ENCODE peak calls at places on chromosomes 6 and 20, in six cellular contexts. C is lung microvascular endothelial cell, B is amygdala, T is NCI-H1105, L is activated gamma-delta T cell treated with Interleukin-2 at 50 U/mL for 16 hours, P is anterior cingulate cortex. Y is an unnamed sample.

GRCh38 chr20:59743767-59744485 is 139.6 kb downstream of the PHACTR3 start:
- DNase-seq in T (no peak), L (no peak), C (no peak), B (no peak), P (no peak), Y (no peak)

GRCh38 chr20:40683221-40683893 is 5.7 kb downstream of the MAFB start:
- DNase-seq in C (peak), T (no peak), L (no peak), P (no peak), B (no peak), Y (no peak)

GRCh38 chr6:69958978-69959377 is 92.6 kb downstream of the COL19A1 start:
- DNase-seq in L (no peak), P (no peak), B (no peak), C (no peak), T (no peak), Y (no peak)

GRCh38 chr6:20882014-20882413 is 347.8 kb downstream of the CDKAL1 start:
- DNase-seq in B (no peak), C (no peak), P (no peak), L (no peak), T (no peak), Y (no peak)

GRCh38 chr6:106125925-106126435 is 39.8 kb downstream of the PRDM1 start:
- DNase-seq in L (peak), C (no peak), B (no peak), T (no peak), P (no peak), Y (no peak)

GRCh38 chr6:21595265-21595950 is 1.9 kb downstream of the SOX4 start:
- DNase-seq in B (no peak), P (peak), C (peak), T (peak), L (peak), Y (no peak)

GRCh38 chr6:129966125-129966524 is 52.3 kb upstream of the L3MBTL3 start:
- DNase-seq in P (no peak), C (no peak), L (no peak), B (no peak), T (no peak), Y (no peak)

GRCh38 chr6:11911535-11911934 is 100.6 kb upstream of the HIVEP1 start:
- DNase-seq in T (no peak), L (no peak), C (no peak), P (no peak), B (no peak), Y (no peak)

GRCh38 chr6:101266063-101266462 is 127.4 kb upstream of the GRIK2 start:
- DNase-seq in L (no peak), P (no peak), C (no peak), T (no peak), B (no peak), Y (no peak)

GRCh38 chr20:1577906-1578305 is 20.4 kb upstream of the SIRPD start:
- DNase-seq in L (no peak), P (no peak), T (no peak), C (no peak), B (no peak), Y (no peak)

GRCh38 chr6:24667378-24667803 is 514 bp downstream of the ACOT13 start:
- DNase-seq in T (no peak), P (no peak), C (peak), B (no peak), L (no peak), Y (no peak)

GRCh38 chr20:20220137-20220536 is 147.8 kb upstream of the INSM1 start:
- DNase-seq in B (no peak), L (no peak), C (no peak), P (no peak), T (no peak), Y (no peak)

GRCh38 chr6:106716966-106717365 is 87.6 kb downstream of the QRSL1 start:
- DNase-seq in P (no peak), C (no peak), T (no peak), L (no peak), B (no peak), Y (no peak)

GRCh38 chr20:10282930-10283556 is 64.4 kb downstream of the SNAP25 start:
- DNase-seq in T (no peak), B (no peak), L (no peak), C (no peak), P (no peak), Y (no peak)

GRCh38 chr6:44727651-44728630 is 340.4 kb downstream of the CDC5L start:
- DNase-seq in B (no peak), L (no peak), P (no peak), T (peak), C (no peak), Y (no peak)

GRCh38 chr6:166415306-166415705 is 32.6 kb upstream of the MPC1 start:
- DNase-seq in C (no peak), T (no peak), L (peak), P (no peak), B (no peak), Y (no peak)

GRCh38 chr6:44966449-44967091 is 361.6 kb upstream of the RUNX2 start:
- DNase-seq in T (no peak), P (no peak), B (no peak), C (peak), L (no peak), Y (no peak)

GRCh38 chr6:52065621-52066020 is 21.8 kb downstream of the PKHD1 start:
- DNase-seq in B (no peak), P (no peak), L (no peak), C (no peak), T (no peak), Y (no peak)

GRCh38 chr6:69887026-69887425 is 20.7 kb downstream of the COL19A1 start:
- DNase-seq in T (no peak), B (no peak), P (no peak), L (no peak), C (no peak), Y (no peak)

GRCh38 chr6:138804986-138805385 is 9.1 kb downstream of the ECT2L start:
- DNase-seq in T (no peak), L (no peak), P (no peak), B (no peak), C (no peak), Y (no peak)

GRCh38 chr20:23235173-23236027 is 115.2 kb upstream of the NXT1 start:
- DNase-seq in T (no peak), L (no peak), P (no peak), C (peak), B (peak), Y (no peak)

GRCh38 chr20:2206957-2207769 is 88.6 kb upstream of the TGM3 start:
- DNase-seq in L (peak), C (peak), T (peak), B (peak), P (peak), Y (peak)

GRCh38 chr6:152769159-152769558 is 18.6 kb downstream of the VIP start:
- DNase-seq in T (no peak), B (no peak), P (no peak), C (no peak), L (no peak), Y (no peak)

GRCh38 chr6:91298543-91299145 is 711.8 kb upstream of the MAP3K7 start:
- DNase-seq in B (no peak), L (no peak), T (no peak), P (no peak), C (no peak), Y (no peak)